ENCODE peak calls at places on chromosomes 13 and 19, in nine cellular contexts. One of them, this sample, is unnamed.

GRCh38 chr13:110246530-110246929 is 60.4 kb downstream of the COL4A1 start:
- DNase-seq in body of pancreas: no peak
- DNase-seq in HT1080: no peak
- DNase-seq in stimulated activated CD4-positive, alpha-beta T cell treated with anti-CD3 and anti-CD28 coated beads, Interleukin-12 subunit alpha, Interleukin-12 subunit beta, amount 100 ng/mL, for 4 hours: no peak
- DNase-seq in Kasumi-1: no peak
- DNase-seq in epithelial cell of esophagus: no peak
- DNase-seq in T1000: no peak
- DNase-seq in ELR: no peak
- DNase-seq in iris pigment epithelial cell: no peak
- DNase-seq in this sample: no peak

GRCh38 chr13:107421951-107422350 is 793.4 kb downstream of the LIG4 start:
- DNase-seq in ELR: peak
- DNase-seq in Kasumi-1: no peak
- DNase-seq in epithelial cell of esophagus: no peak
- DNase-seq in HT1080: peak
- DNase-seq in T1000: no peak
- DNase-seq in body of pancreas: no peak
- DNase-seq in iris pigment epithelial cell: peak
- DNase-seq in stimulated activated CD4-positive, alpha-beta T cell treated with anti-CD3 and anti-CD28 coated beads, Interleukin-12 subunit alpha, Interleukin-12 subunit beta, amount 100 ng/mL, for 4 hours: no peak
- DNase-seq in this sample: no peak

GRCh38 chr13:27437126-27437525 is 12.7 kb downstream of the GTF3A start:
- DNase-seq in epithelial cell of esophagus: no peak
- DNase-seq in stimulated activated CD4-positive, alpha-beta T cell treated with anti-CD3 and anti-CD28 coated beads, Interleukin-12 subunit alpha, Interleukin-12 subunit beta, amount 100 ng/mL, for 4 hours: no peak
- DNase-seq in body of pancreas: no peak
- DNase-seq in iris pigment epithelial cell: no peak
- DNase-seq in Kasumi-1: no peak
- DNase-seq in T1000: no peak
- DNase-seq in ELR: no peak
- DNase-seq in HT1080: no peak
- DNase-seq in this sample: no peak

GRCh38 chr13:49681837-49682236 is 9.4 kb downstream of the EBPL start:
- DNase-seq in body of pancreas: no peak
- DNase-seq in T1000: no peak
- DNase-seq in ELR: peak
- DNase-seq in iris pigment epithelial cell: peak
- DNase-seq in epithelial cell of esophagus: peak
- DNase-seq in HT1080: no peak
- DNase-seq in Kasumi-1: no peak
- DNase-seq in stimulated activated CD4-positive, alpha-beta T cell treated with anti-CD3 and anti-CD28 coated beads, Interleukin-12 subunit alpha, Interleukin-12 subunit beta, amount 100 ng/mL, for 4 hours: no peak
- DNase-seq in this sample: no peak

GRCh38 chr19:40811478-40812341 is 12.7 kb downstream of the EGLN2 start:
- DNase-seq in body of pancreas: no peak
- DNase-seq in HT1080: no peak
- DNase-seq in epithelial cell of esophagus: no peak
- DNase-seq in iris pigment epithelial cell: no peak
- DNase-seq in stimulated activated CD4-positive, alpha-beta T cell treated with anti-CD3 and anti-CD28 coated beads, Interleukin-12 subunit alpha, Interleukin-12 subunit beta, amount 100 ng/mL, for 4 hours: no peak
- DNase-seq in ELR: no peak
- DNase-seq in T1000: no peak
- DNase-seq in Kasumi-1: peak
- DNase-seq in this sample: no peak

GRCh38 chr13:56216221-56216620 is 924.5 kb upstream of the PRR20A start:
- DNase-seq in stimulated activated CD4-positive, alpha-beta T cell treated with anti-CD3 and anti-CD28 coated beads, Interleukin-12 subunit alpha, Interleukin-12 subunit beta, amount 100 ng/mL, for 4 hours: no peak
- DNase-seq in epithelial cell of esophagus: no peak
- DNase-seq in T1000: no peak
- DNase-seq in ELR: no peak
- DNase-seq in body of pancreas: no peak
- DNase-seq in iris pigment epithelial cell: no peak
- DNase-seq in HT1080: no peak
- DNase-seq in Kasumi-1: no peak
- DNase-seq in this sample: no peak

GRCh38 chr13:111177081-111177711 is 62.1 kb downstream of the ARHGEF7 start:
- DNase-seq in epithelial cell of esophagus: peak
- DNase-seq in body of pancreas: peak
- DNase-seq in T1000: no peak
- DNase-seq in ELR: no peak
- DNase-seq in HT1080: peak
- DNase-seq in Kasumi-1: no peak
- DNase-seq in iris pigment epithelial cell: peak
- DNase-seq in stimulated activated CD4-positive, alpha-beta T cell treated with anti-CD3 and anti-CD28 coated beads, Interleukin-12 subunit alpha, Interleukin-12 subunit beta, amount 100 ng/mL, for 4 hours: no peak
- DNase-seq in this sample: no peak

GRCh38 chr13:86684402-86684801 is 885.2 kb upstream of the SLITRK6 start:
- DNase-seq in epithelial cell of esophagus: no peak
- DNase-seq in Kasumi-1: peak
- DNase-seq in T1000: no peak
- DNase-seq in HT1080: peak
- DNase-seq in stimulated activated CD4-positive, alpha-beta T cell treated with anti-CD3 and anti-CD28 coated beads, Interleukin-12 subunit alpha, Interleukin-12 subunit beta, amount 100 ng/mL, for 4 hours: no peak
- DNase-seq in ELR: no peak
- DNase-seq in iris pigment epithelial cell: peak
- DNase-seq in body of pancreas: no peak
- DNase-seq in this sample: no peak

GRCh38 chr13:47256618-47257017 is 359.8 kb upstream of the HTR2A start:
- DNase-seq in ELR: peak
- DNase-seq in HT1080: peak
- DNase-seq in stimulated activated CD4-positive, alpha-beta T cell treated with anti-CD3 and anti-CD28 coated beads, Interleukin-12 subunit alpha, Interleukin-12 subunit beta, amount 100 ng/mL, for 4 hours: no peak
- DNase-seq in T1000: no peak
- DNase-seq in body of pancreas: no peak
- DNase-seq in epithelial cell of esophagus: peak
- DNase-seq in Kasumi-1: no peak
- DNase-seq in iris pigment epithelial cell: peak
- DNase-seq in this sample: no peak

GRCh38 chr13:40503966-40504591 is 162.4 kb downstream of the FOXO1 start:
- DNase-seq in T1000: no peak
- DNase-seq in Kasumi-1: no peak
- DNase-seq in epithelial cell of esophagus: peak
- DNase-seq in ELR: peak
- DNase-seq in stimulated activated CD4-positive, alpha-beta T cell treated with anti-CD3 and anti-CD28 coated beads, Interleukin-12 subunit alpha, Interleukin-12 subunit beta, amount 100 ng/mL, for 4 hours: no peak
- DNase-seq in body of pancreas: peak
- DNase-seq in iris pigment epithelial cell: peak
- DNase-seq in HT1080: peak
- DNase-seq in this sample: no peak

This sample was measured in endothelial cell.